ENCODE peak calls at places on chromosomes 11 and 22, in six cellular contexts. L is RWPE1, P is fibroblast of mammary gland, M is nephron progenitor cell, C is AG04450, H is tibial artery. B is an unnamed sample.

GRCh38 chr11:94794287-94795168 is 26.4 kb downstream of the AMOTL1 start:
- DNase-seq in L (peak), P (peak), M (no peak), C (peak), H (peak), B (peak)

GRCh38 chr11:22787055-22787454 is 42.5 kb downstream of the SVIP start:
- DNase-seq in L (no peak), P (no peak), M (no peak), C (no peak), H (no peak), B (no peak)

GRCh38 chr22:29218758-29219408 is 13.2 kb downstream of the EMID1 start:
- DNase-seq in L (no peak), P (no peak), M (no peak), C (no peak), H (no peak), B (no peak)

GRCh38 chr22:49297286-49297870 is 530.3 kb downstream of the BRD1 start:
- DNase-seq in L (no peak), P (no peak), M (no peak), C (no peak), H (peak), B (no peak)

GRCh38 chr11:47524200-47524874 is 28.6 kb downstream of the CELF1 start:
- DNase-seq in L (peak), P (peak), M (peak), C (no peak), H (no peak), B (peak)

GRCh38 chr11:71580057-71581003 is 2.3 kb downstream of the KRTAP5-11 start:
- DNase-seq in L (peak), P (peak), M (peak), C (peak), H (peak), B (peak)

GRCh38 chr22:40410731-40411505 is 40.5 kb downstream of the SGSM3 start:
- DNase-seq in L (no peak), P (no peak), M (no peak), C (no peak), H (no peak), B (no peak)

GRCh38 chr11:68036141-68036716 is 2.6 kb upstream of the TCIRG1 start:
- DNase-seq in L (no peak), P (no peak), M (no peak), C (no peak), H (no peak), B (no peak)

GRCh38 chr22:37465721-37466120 is 20.5 kb downstream of the MFNG start:
- DNase-seq in L (no peak), P (no peak), M (no peak), C (no peak), H (no peak), B (no peak)
- TF ChIP-seq CTCF in L (no peak), P (no peak), M (no peak), C (no peak), H (no peak), B (no peak)

GRCh38 chr11:61791737-61792309 is 576 bp downstream of the TMEM258 start:
- DNase-seq in L (peak), P (peak), M (peak), C (peak), H (peak), B (peak)
- TF ChIP-seq CTCF in L (no peak), P (no peak), M (no peak), C (no peak), H (no peak), B (no peak)

DNA sequence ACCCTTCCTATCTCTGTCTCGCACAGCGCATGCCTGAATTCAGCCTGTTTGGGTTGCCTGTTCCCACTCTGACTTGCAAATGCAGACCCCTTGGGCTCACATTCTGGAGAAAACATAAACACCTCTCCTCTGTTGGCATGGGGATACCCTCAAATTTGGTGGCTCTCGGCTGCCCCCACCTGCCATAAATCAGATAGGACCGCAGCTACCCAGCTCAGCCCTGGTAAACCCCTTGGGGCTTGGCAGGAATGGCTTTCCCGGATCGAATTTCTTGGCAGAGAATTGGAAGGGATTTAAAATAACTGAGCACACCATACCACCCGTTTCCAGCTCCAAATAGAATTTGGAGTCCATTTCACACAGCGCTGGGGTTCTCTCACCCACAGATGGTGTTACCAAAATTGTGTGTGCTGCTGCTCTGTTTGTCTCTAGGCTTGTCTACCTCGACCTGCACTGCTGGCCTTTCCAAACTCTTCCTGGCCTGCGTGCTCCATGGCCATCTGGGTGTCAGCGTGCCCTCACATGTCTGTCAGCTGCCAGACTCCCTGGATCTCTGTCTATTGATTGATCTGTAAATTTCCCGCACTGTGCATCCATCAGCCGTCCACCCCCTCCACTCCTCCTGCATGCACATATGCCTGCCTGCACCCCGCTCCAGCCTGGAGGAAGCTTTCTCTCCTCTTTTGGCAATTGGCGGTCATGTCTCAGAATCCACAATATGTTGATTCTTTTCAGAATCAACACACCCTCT is 134.0 kb downstream of the NTM start:
- DNase-seq in L (no peak), P (no peak), M (peak), C (no peak), H (no peak), B (no peak)
- TF ChIP-seq CTCF in L (no peak), P (no peak), M (no peak), C (no peak), H (no peak), B (no peak)

GRCh38 chr11:132126973-132127900 is 756.8 kb downstream of the NTM start:
- DNase-seq in L (peak), P (peak), M (peak), C (peak), H (peak), B (peak)
- TF ChIP-seq CTCF in L (peak), P (peak), M (peak), C (peak), H (peak), B (no peak)

B was measured in MCF 10A.